ENCODE peak calls at places on chromosome 15, in seven cellular contexts. W, O, Z, Q, C, J and T are unnamed samples.
A peak's percentile ranks its signal among the peaks of the same experiment; 100 is the strongest.

GRCh38 chr15:31275331-31276262 is 51.0 kb upstream of the KLF13 start:
- DNase-seq in Z (peak; percentile 35), W (no peak), Q (no peak), O (no peak), J (no peak), C (no peak), T (no peak)

GRCh38 chr15:36964626-36965025 is 135.7 kb downstream of the MEIS2 start:
- DNase-seq in J (no peak), C (no peak), Z (no peak), Q (no peak), W (no peak), O (no peak), T (no peak)

GRCh38 chr15:40448354-40448753 is 7.6 kb downstream of the BAHD1 start:
- DNase-seq in O (no peak), C (no peak), Q (no peak), J (no peak), W (no peak), Z (no peak), T (no peak)

GRCh38 chr15:70672081-70672480 is 91.3 kb downstream of the UACA start:
- DNase-seq in Q (no peak), W (no peak), C (no peak), O (no peak), Z (no peak), J (no peak), T (no peak)

GRCh38 chr15:91281991-91282390 is 181.9 kb downstream of the SV2B start:
- DNase-seq in Q (no peak), Z (no peak), W (no peak), O (no peak), C (no peak), J (no peak), T (no peak)

GRCh38 chr15:52337198-52337853 is 41.7 kb upstream of the MYO5C start:
- DNase-seq in O (no peak), J (peak; percentile 47), Z (no peak), Q (no peak), W (no peak), C (no peak), T (no peak)

GRCh38 chr15:92466834-92467233 is 73.2 kb downstream of the ST8SIA2 start:
- DNase-seq in Z (no peak), O (no peak), J (no peak), W (no peak), Q (peak; percentile 15), C (no peak), T (no peak)

GRCh38 chr15:35117508-35118280 is 32.6 kb upstream of the NANOGP8 start:
- DNase-seq in C (no peak), Z (no peak), J (no peak), W (no peak), O (no peak), Q (no peak), T (no peak)

GRCh38 chr15:83753872-83754493 is 100.1 kb downstream of the ADAMTSL3 start:
- DNase-seq in C (no peak), Z (no peak), Q (no peak), O (no peak), J (no peak), W (no peak), T (no peak)

GRCh38 chr15:62453356-62453755 is 288.3 kb upstream of the C2CD4B start:
- DNase-seq in O (no peak), J (no peak), Z (no peak), C (no peak), W (no peak), Q (no peak), T (no peak)

GRCh38 chr15:60407406-60407805 is 9.6 kb upstream of the ANXA2 start:
- DNase-seq in O (peak; percentile 48), W (no peak), C (no peak), Q (no peak), J (no peak), Z (no peak), T (no peak)

GRCh38 chr15:66269326-66270090 is 16.0 kb upstream of the MEGF11 start:
- DNase-seq in Z (no peak), C (no peak), Q (peak; percentile 36), W (no peak), J (peak; percentile 71), O (peak; percentile 91), T (no peak)

GRCh38 chr15:66761723-66762595 is 59.9 kb downstream of the SMAD6 start:
- DNase-seq in C (no peak), Z (no peak), J (no peak), W (no peak), O (peak; percentile 59), Q (no peak), T (no peak)

GRCh38 chr15:70258369-70259029 is 160.8 kb upstream of the TLE3 start:
- DNase-seq in Z (no peak), C (peak; percentile 75), O (no peak), W (no peak), J (no peak), Q (no peak), T (no peak)

GRCh38 chr15:28915041-28915810 is 29.5 kb downstream of the APBA2 start:
- DNase-seq in C (no peak), O (no peak), Z (no peak), W (no peak), J (no peak), Q (no peak), T (no peak)

GRCh38 chr15:36161781-36162212 is 417.6 kb upstream of the CDIN1 start:
- DNase-seq in O (no peak), Q (peak; percentile 27), W (no peak), J (no peak), Z (no peak), C (no peak), T (no peak)

GRCh38 chr15:33547876-33548275 is 237.1 kb downstream of the RYR3 start:
- DNase-seq in W (no peak), C (no peak), J (peak; percentile 41), Z (peak; percentile 77), O (peak; percentile 56), Q (peak; percentile 84), T (peak; percentile 82)

GRCh38 chr15:58438956-58439355 is 7.2 kb downstream of the LIPC start:
- DNase-seq in J (no peak), Z (no peak), Q (peak; percentile 44), O (peak; percentile 77), C (no peak), W (peak; percentile 70), T (peak; percentile 38)
- TF ChIP-seq CTCF in J (peak; percentile 16), Z (peak; percentile 55), Q (peak; percentile 61), O (peak; percentile 69), C (no peak), W (peak; percentile 56), T (no peak)

GRCh38 chr15:73770049-73770448 is 16.9 kb upstream of the INSYN1 start:
- DNase-seq in Q (no peak), Z (no peak), W (no peak), O (no peak), C (no peak), J (no peak), T (no peak)

GRCh38 chr15:73767794-73768501 is 14.8 kb upstream of the INSYN1 start:
- DNase-seq in Z (peak; percentile 65), W (no peak), C (no peak), O (no peak), J (no peak), Q (peak; percentile 75), T (no peak)

GRCh38 chr15:73766598-73766997 is 13.4 kb upstream of the INSYN1 start:
- DNase-seq in Q (no peak), O (no peak), J (no peak), W (no peak), C (no peak), Z (no peak), T (no peak)

GRCh38 chr15:73773428-73773827 is 20.3 kb upstream of the INSYN1 start:
- DNase-seq in C (no peak), W (no peak), Q (no peak), J (no peak), Z (no peak), O (no peak), T (no peak)

DNA sequence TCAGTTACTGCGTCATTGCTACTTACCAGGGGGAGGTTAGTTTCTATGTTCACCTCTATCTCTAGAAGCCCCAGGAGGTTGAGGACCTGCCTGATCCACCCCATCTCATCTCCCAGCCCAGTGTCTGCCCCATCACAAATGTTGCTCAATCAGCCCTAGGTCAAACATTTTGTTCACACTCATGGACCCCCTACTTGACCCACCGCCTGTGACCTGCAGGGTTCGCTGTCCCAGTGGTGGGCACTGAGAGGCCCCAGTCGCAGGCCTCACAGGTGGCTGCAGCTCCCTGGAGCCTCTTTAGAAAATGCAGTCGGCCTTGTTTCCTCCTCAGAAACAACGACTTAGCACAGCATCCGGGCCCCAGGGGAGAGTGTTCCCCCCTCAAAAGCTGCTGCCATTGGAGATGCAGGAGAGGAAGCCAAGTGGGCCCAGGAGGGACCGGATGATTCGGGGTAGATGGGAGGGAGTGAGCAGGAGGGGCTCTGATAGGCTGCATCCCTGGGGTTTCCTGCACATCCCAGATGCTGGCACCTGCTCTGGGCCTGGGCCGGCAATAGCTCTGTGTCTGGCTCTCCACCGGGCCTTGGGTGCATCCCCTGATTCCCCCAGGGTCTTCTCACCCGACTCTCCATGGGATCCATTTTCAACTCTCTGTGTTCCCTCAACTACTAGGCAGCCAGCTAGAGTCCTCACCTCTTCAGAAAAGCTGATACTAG is 18.4 kb upstream of the INSYN1 start:
- DNase-seq in J (no peak), W (no peak), C (no peak), O (no peak), Q (peak; percentile 68), Z (no peak), T (no peak)
- TF ChIP-seq CTCF in J (no peak), W (no peak), C (no peak), O (no peak), Q (peak; percentile 58), Z (peak; percentile 64), T (no peak)

DNA sequence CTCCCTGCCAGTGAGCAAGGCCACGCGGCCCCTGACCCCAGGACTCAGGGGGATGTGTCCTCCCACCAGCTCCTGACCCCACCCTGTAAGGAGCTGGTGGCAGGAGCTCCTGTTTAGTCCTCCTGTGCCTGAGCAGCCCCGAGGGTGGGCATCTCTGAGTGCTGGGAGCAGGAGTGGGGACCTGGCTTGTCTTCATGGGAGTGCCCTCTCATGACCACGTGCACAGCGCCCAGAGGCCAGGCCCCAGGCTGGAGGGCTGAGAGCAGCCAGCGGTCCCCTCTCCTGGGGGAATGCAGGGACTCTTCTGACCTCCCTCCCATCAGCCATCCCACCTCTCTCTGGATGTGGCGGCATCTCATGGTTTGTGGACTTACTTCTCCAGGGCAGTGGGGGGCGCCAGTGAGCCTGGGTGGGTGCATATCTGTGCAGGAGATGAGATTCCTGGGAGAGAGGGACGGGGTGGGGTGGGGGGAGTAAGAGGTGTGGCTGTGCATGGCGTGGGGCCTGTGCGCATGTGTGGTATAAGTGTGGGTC is 205.6 kb downstream of the TBC1D2B start:
- DNase-seq in J (no peak), W (peak; percentile 41), Q (peak; percentile 52), Z (peak; percentile 77), O (peak; percentile 46), C (peak; percentile 46), T (peak; percentile 26)
- TF ChIP-seq CTCF in J (peak; percentile 24), W (peak; percentile 47), Q (peak; percentile 57), Z (peak; percentile 58), O (peak; percentile 57), C (no peak), T (peak; percentile 30)

DNA sequence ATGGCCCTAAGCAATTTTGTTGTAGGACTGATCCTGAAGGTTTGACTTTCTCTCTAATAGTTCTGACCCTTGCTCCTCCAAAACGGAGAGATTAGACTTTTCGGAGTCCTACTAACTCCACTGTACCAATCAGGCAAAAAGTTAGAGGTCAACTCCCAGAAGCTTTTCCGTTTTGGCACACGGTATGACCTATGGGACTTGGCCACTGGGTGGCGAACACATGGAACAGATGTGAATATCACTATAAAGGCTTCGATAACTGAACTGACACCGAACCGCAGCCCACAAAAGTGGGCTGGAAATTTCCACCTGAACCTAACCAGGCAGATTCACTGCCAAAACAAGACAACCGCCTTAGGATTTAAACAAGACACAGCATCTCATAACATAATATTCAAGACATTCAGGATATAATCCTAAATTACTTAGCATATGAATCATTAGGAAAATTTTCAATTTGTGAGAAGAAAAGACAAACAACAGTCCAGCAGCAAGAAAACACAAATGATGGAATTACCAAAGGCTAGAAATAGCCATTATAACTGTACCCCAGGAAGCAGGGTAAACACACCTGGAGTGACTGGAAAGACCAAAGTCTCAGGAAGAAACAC is 12.2 kb upstream of the TM2D3 start:
- DNase-seq in J (no peak), Z (no peak), W (peak; percentile 40), Q (no peak), C (no peak), O (peak; percentile 14), T (peak; percentile 22)
- TF ChIP-seq CTCF in J (peak; percentile 15), Z (peak; percentile 36), W (peak; percentile 45), Q (peak; percentile 50), C (no peak), O (peak; percentile 48), T (peak; percentile 45)